ENCODE peak calls at places on chromosomes 5 and 9, in eight cellular contexts. C is Peyer's patch; G is CD8-positive, alpha-beta T cell; I is transverse colon; M is small intestine; N is HL-60; Y is ascending aorta; P is OCI-LY7. S is an unnamed sample.

GRCh38 chr9:14538529-14538928 is 154.7 kb downstream of the ZDHHC21 start:
- DNase-seq in C (no peak), G (no peak), I (no peak), M (no peak), N (no peak), Y (no peak), P (no peak), S (peak)

GRCh38 chr9:111438576-111439235 is 45.5 kb downstream of the ECPAS start:
- DNase-seq in C (no peak), G (no peak), I (no peak), M (no peak), N (no peak), Y (no peak), P (no peak), S (no peak)

GRCh38 chr9:95753762-95754465 is 121.6 kb upstream of the ERCC6L2 start:
- DNase-seq in C (no peak), G (no peak), I (no peak), M (no peak), N (no peak), Y (no peak), P (no peak), S (no peak)

GRCh38 chr9:131679261-131680020 is 60.4 kb downstream of the RAPGEF1 start:
- DNase-seq in C (no peak), G (no peak), I (no peak), M (no peak), N (no peak), Y (no peak), P (no peak), S (no peak)

GRCh38 chr5:14167211-14167845 is 24.2 kb downstream of the TRIO start:
- DNase-seq in C (no peak), G (no peak), I (no peak), M (no peak), N (no peak), Y (no peak), P (no peak), S (peak)

GRCh38 chr5:170963521-170963920 is 101.7 kb downstream of the RANBP17 start:
- DNase-seq in C (no peak), G (no peak), I (no peak), M (no peak), N (no peak), Y (no peak), P (no peak), S (peak)

GRCh38 chr5:77642915-77643653 is 4.6 kb upstream of the OTP start:
- DNase-seq in C (no peak), G (no peak), I (no peak), M (no peak), N (no peak), Y (no peak), P (no peak), S (peak)

GRCh38 chr5:96745844-96746531 is 61.8 kb downstream of the ERAP1 start:
- DNase-seq in C (no peak), G (no peak), I (no peak), M (peak), N (no peak), Y (no peak), P (no peak), S (no peak)

GRCh38 chr5:172944741-172945140 is 14.5 kb upstream of the RPL26L1 start:
- DNase-seq in C (no peak), G (no peak), I (no peak), M (no peak), N (no peak), Y (no peak), P (no peak), S (no peak)

GRCh38 chr5:106399381-106399780 is 1271.4 kb downstream of the EFNA5 start:
- DNase-seq in C (no peak), G (no peak), I (no peak), M (no peak), N (no peak), Y (no peak), P (no peak), S (no peak)

GRCh38 chr5:173556142-173557028 is 60.1 kb downstream of the BOD1 start:
- DNase-seq in C (no peak), G (no peak), I (no peak), M (no peak), N (no peak), Y (no peak), P (no peak), S (peak)

GRCh38 chr9:92493741-92494387 is 11.6 kb upstream of the ASPN start:
- DNase-seq in C (no peak), G (no peak), I (no peak), M (no peak), N (no peak), Y (no peak), P (no peak), S (no peak)

GRCh38 chr9:4430492-4431261 is 59.6 kb upstream of the SLC1A1 start:
- DNase-seq in C (no peak), G (no peak), I (no peak), M (peak), N (no peak), Y (no peak), P (peak), S (no peak)

GRCh38 chr9:90956026-90956810 is 154.6 kb downstream of the SYK start:
- DNase-seq in C (no peak), G (no peak), I (no peak), M (no peak), N (no peak), Y (no peak), P (no peak), S (no peak)

GRCh38 chr5:137826067-137826466 is 41.6 kb upstream of the MYOT start:
- DNase-seq in C (no peak), G (no peak), I (no peak), M (no peak), N (no peak), Y (no peak), P (no peak), S (no peak)

GRCh38 chr9:69223605-69224004 is 49.5 kb downstream of the TJP2 start:
- DNase-seq in C (no peak), G (no peak), I (no peak), M (peak), N (peak), Y (no peak), P (peak), S (peak)

GRCh38 chr5:51226420-51226735 is 156.9 kb upstream of the ISL1 start:
- DNase-seq in C (no peak), G (no peak), I (no peak), M (no peak), N (no peak), Y (no peak), P (no peak), S (peak)

GRCh38 chr9:33993104-33993503 is 55.6 kb downstream of the UBAP2 start:
- DNase-seq in C (no peak), G (no peak), I (no peak), M (no peak), N (no peak), Y (no peak), P (no peak), S (no peak)

GRCh38 chr5:111407562-111407961 is 104.8 kb downstream of the STARD4 start:
- DNase-seq in C (no peak), G (no peak), I (no peak), M (no peak), N (no peak), Y (no peak), P (no peak), S (no peak)

GRCh38 chr9:31597977-31598376 is 786.5 kb upstream of the ACO1 start:
- DNase-seq in C (no peak), G (no peak), I (no peak), M (peak), N (no peak), Y (no peak), P (no peak), S (no peak)

GRCh38 chr5:179311091-179311470 is 34.2 kb downstream of the ADAMTS2 start:
- DNase-seq in C (no peak), G (no peak), I (no peak), M (no peak), N (no peak), Y (no peak), P (no peak), S (no peak)

GRCh38 chr9:113901196-113901818 is 25.2 kb downstream of the ZNF618 start:
- DNase-seq in C (no peak), G (no peak), I (no peak), M (no peak), N (no peak), Y (no peak), P (no peak), S (no peak)

GRCh38 chr9:127789179-127789578 is 3.3 kb downstream of the CDK9 start:
- DNase-seq in C (no peak), G (no peak), I (no peak), M (no peak), N (no peak), Y (no peak), P (no peak), S (no peak)

GRCh38 chr9:126219717-126220116 is 106.9 kb upstream of the MVB12B start:
- DNase-seq in C (no peak), G (no peak), I (no peak), M (no peak), N (no peak), Y (peak), P (no peak), S (peak)

GRCh38 chr5:82610686-82611085 is 332.5 kb upstream of the RPS23 start:
- DNase-seq in C (no peak), G (no peak), I (no peak), M (no peak), N (no peak), Y (no peak), P (no peak), S (no peak)

GRCh38 chr9:32627394-32627954 is 8.0 kb downstream of the TAF1L start:
- DNase-seq in C (no peak), G (no peak), I (no peak), M (no peak), N (no peak), Y (no peak), P (no peak), S (no peak)

GRCh38 chr5:71873202-71873601 is 154.1 kb downstream of the CARTPT start:
- DNase-seq in C (no peak), G (no peak), I (no peak), M (no peak), N (no peak), Y (no peak), P (no peak), S (no peak)

GRCh38 chr5:41738695-41739354 is 131.4 kb downstream of the OXCT1 start:
- DNase-seq in C (no peak), G (no peak), I (no peak), M (no peak), N (no peak), Y (no peak), P (no peak), S (no peak)

GRCh38 chr9:94161673-94162072 is 77.4 kb downstream of the PTPDC1 start:
- DNase-seq in C (no peak), G (no peak), I (no peak), M (no peak), N (no peak), Y (no peak), P (no peak), S (no peak)

GRCh38 chr9:94160594-94161501 is 76.6 kb downstream of the PTPDC1 start:
- DNase-seq in C (no peak), G (no peak), I (no peak), M (no peak), N (no peak), Y (no peak), P (peak), S (peak)

GRCh38 chr9:94156549-94157407 is 72.5 kb downstream of the PTPDC1 start:
- DNase-seq in C (no peak), G (no peak), I (peak), M (peak), N (peak), Y (peak), P (no peak), S (peak)

GRCh38 chr9:94157408-94157801 is 73.1 kb downstream of the PTPDC1 start:
- DNase-seq in C (no peak), G (no peak), I (no peak), M (no peak), N (no peak), Y (no peak), P (no peak), S (no peak)

DNA sequence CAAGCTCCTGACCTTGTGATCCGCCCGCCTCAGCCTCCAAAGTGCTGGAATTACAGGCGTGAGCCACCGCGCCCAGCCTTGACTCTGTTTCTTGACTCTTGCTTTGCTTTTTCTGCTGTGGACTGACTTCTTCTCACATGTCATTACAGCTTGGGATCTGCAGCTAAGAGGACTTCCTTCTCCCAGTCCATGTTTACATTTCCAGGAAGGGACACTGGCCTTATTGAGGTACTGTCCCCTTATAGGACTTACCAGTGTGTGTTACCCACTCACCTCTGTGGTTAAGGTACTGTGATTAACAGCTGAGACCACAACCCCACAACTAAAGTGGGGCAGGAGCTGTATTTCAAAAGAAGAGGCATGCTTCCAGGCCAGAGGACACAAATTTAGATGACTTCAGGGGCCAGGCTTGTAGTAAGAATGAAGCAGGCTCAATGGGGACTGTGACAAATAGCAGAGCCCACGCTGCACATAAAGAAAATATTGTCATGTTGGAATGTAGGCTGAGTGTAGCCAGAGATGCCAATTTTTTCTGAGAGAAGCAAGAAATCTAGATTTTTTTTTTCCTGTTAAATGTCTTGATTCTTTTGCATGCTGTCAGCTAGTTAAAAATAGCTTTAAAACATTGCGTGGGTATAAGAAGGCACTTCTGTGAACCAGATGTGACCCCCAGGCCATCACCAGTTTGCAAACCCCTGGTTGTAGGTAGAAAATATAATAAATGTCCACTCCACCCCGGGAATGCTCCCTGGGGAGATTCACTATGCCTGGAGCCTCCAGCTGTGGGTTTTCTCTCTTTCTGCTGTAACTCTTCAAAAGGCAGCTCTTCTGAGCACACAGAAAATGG is 75.0 kb downstream of the PTPDC1 start:
- DNase-seq in C (no peak), G (no peak), I (no peak), M (no peak), N (no peak), Y (peak), P (no peak), S (peak)
- H3K27ac ChIP-seq in C (no peak), G (no peak), I (peak), M (peak), N (no peak), Y (peak), P (no peak), S (no peak)

GRCh38 chr9:122219856-122220672 is 8.7 kb downstream of the LHX6 start:
- DNase-seq in C (no peak), G (peak), I (no peak), M (no peak), N (no peak), Y (no peak), P (no peak), S (peak)
- H3K4me3 ChIP-seq in C (no peak), G (peak), I (no peak), M (no peak), N (no peak), Y (peak), P (no peak), S (peak)

DNA sequence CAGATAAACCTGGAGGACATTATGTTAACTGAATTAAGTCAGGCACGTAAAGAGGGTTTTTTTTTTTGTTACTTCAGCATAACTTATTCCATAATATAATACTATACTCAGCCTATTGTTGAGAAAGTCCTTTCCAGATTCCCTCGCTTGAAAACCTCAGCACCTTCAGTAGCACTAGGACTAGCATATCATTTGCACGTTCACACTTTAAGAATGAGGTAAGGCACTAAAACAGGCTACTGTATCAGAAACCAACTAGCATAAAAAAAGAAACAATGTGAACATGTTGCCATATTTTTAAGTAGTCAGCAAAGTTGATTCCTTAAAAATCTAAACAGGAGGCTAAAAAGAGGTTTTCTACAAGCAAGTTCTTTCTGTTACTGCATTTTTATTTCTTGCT is 504.0 kb downstream of the PTPRD start:
- DNase-seq in C (no peak), G (no peak), I (no peak), M (no peak), N (no peak), Y (no peak), P (no peak), S (no peak)
- H3K27ac ChIP-seq in C (no peak), G (no peak), I (no peak), M (no peak), N (no peak), Y (no peak), P (no peak), S (no peak)

DNA sequence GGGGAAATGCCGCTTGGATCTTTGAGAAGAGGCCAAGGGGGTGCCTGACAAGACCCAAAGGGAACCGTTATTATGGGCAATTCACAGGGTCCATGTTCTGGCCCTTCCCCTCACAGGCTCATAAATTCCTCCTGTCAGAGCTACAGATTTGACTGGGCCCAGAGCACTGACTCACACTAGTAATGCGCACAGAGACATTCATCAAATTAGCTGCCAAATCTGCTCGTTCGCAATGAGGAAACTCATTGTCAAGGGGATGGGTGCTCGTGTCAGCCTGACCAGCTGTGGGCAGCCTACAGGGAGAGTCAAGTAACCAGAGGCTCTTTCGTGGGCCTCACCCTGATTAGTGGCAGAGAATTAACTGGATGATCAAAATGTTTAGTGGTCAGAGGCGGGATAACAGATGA is 377.4 kb downstream of the ACTL7B start:
- DNase-seq in C (no peak), G (no peak), I (peak), M (no peak), N (no peak), Y (peak), P (no peak), S (no peak)
- H3K4me3 ChIP-seq in C (no peak), G (no peak), I (no peak), M (no peak), N (no peak), Y (no peak), P (no peak), S (no peak)

GRCh38 chr5:141821430-141821925 is 56.7 kb downstream of the PCDH1 start:
- DNase-seq in C (no peak), G (no peak), I (no peak), M (no peak), N (no peak), Y (no peak), P (no peak), S (peak)

GRCh38 chr5:141825241-141825671 is 53.0 kb downstream of the PCDH1 start:
- DNase-seq in C (no peak), G (no peak), I (no peak), M (no peak), N (no peak), Y (no peak), P (no peak), S (peak)

GRCh38 chr5:141824717-141825116 is 53.5 kb downstream of the PCDH1 start:
- DNase-seq in C (no peak), G (no peak), I (no peak), M (no peak), N (no peak), Y (no peak), P (no peak), S (no peak)

GRCh38 chr5:141822134-141822533 is 56.1 kb downstream of the PCDH1 start:
- DNase-seq in C (no peak), G (no peak), I (no peak), M (no peak), N (no peak), Y (no peak), P (no peak), S (no peak)

GRCh38 chr5:141823056-141823455 is 55.2 kb downstream of the PCDH1 start:
- DNase-seq in C (no peak), G (no peak), I (no peak), M (no peak), N (no peak), Y (no peak), P (no peak), S (no peak)
- H3K27ac ChIP-seq in C (no peak), G (no peak), I (no peak), M (peak), N (no peak), Y (peak), P (no peak), S (no peak)

GRCh38 chr9:133536080-133536479 is 1.6 kb downstream of the ADAMTSL2 start:
- DNase-seq in C (no peak), G (no peak), I (no peak), M (no peak), N (no peak), Y (no peak), P (no peak), S (peak)
- H3K4me3 ChIP-seq in C (no peak), G (no peak), I (no peak), M (no peak), N (no peak), Y (no peak), P (no peak), S (no peak)

GRCh38 chr5:143481697-143482531 is 78.4 kb upstream of the NR3C1 start:
- DNase-seq in C (no peak), G (no peak), I (no peak), M (peak), N (no peak), Y (no peak), P (no peak), S (no peak)
- H3K27ac ChIP-seq in C (no peak), G (no peak), I (no peak), M (no peak), N (no peak), Y (no peak), P (no peak), S (no peak)

DNA sequence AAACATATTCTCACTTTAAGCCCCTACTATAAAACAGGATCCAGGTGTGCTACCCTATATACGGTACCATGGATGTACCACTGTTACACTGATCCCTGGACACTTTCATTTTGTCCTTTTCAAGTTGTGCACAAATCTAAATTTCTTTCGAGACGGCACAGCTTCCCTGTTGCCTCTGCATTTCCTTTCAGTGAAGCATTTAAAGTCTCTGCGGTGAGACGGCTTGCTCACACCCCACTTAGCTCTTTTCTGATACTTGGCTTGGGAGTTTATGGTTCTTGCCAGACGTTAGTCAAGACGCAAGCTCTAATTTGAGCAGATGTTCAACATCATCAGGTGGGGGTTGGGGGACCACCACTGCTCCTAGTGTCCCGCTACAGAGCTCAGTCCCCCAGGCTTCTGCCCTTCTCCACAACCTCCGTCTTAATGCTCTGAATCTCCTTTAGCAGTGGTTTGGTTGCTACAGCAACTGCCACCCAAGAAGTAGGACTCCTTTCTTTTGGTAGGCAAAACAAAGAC is 15.8 kb downstream of the F2RL2 start:
- DNase-seq in C (no peak), G (no peak), I (no peak), M (no peak), N (no peak), Y (no peak), P (peak), S (no peak)
- H3K4me3 ChIP-seq in C (no peak), G (no peak), I (no peak), M (no peak), N (no peak), Y (no peak), P (peak), S (no peak)

GRCh38 chr9:35920004-35920658 is 10.8 kb downstream of the SPAAR start:
- DNase-seq in C (peak), G (no peak), I (peak), M (peak), N (peak), Y (no peak), P (no peak), S (no peak)
- H3K27ac ChIP-seq in C (peak), G (no peak), I (peak), M (peak), N (no peak), Y (peak), P (no peak), S (no peak)